ENCODE peak calls at places on chromosomes 12 and 14, in eight cellular contexts. P is spleen; Z is CD8-positive, alpha-beta memory T cell; S is effector memory CD4-positive, alpha-beta T cell; Q is mammary epithelial cell; A is uterus; L is psoas muscle; N is A549. W is an unnamed sample. For H3K4me1, the result is how much of the 10 kb centered on the place peaks cover.

GRCh38 chr12:85188609-85189008 is 91.4 kb upstream of the ALX1 start:
- DNase-seq in P (no peak), Z (no peak), S (no peak), Q (no peak), A (no peak), L (no peak), N (no peak), W (no peak)

GRCh38 chr12:110269622-110270124 is 11.4 kb upstream of the ATP2A2 start:
- DNase-seq in P (no peak), Z (no peak), S (no peak), Q (peak), A (peak), L (no peak), N (peak), W (peak)

GRCh38 chr12:62724947-62725447 is 210.0 kb downstream of the PPM1H start:
- DNase-seq in P (no peak), Z (no peak), S (no peak), Q (peak), A (peak), L (no peak), N (peak), W (peak)

GRCh38 chr12:90936230-90937005 is 18.6 kb downstream of the CCER1 start:
- DNase-seq in P (no peak), Z (no peak), S (no peak), Q (no peak), A (no peak), L (no peak), N (no peak), W (peak)

GRCh38 chr12:3123729-3124128 is 46.5 kb downstream of the TSPAN9 start:
- DNase-seq in P (no peak), Z (no peak), S (no peak), Q (peak), A (no peak), L (no peak), N (no peak), W (no peak)

GRCh38 chr14:79016828-79017505 is 846.8 kb downstream of the NRXN3 start:
- DNase-seq in P (no peak), Z (no peak), S (no peak), Q (peak), A (no peak), L (no peak), N (peak), W (no peak)

GRCh38 chr12:127810026-127810425 is 456.9 kb upstream of the TMEM132C start:
- DNase-seq in P (no peak), Z (no peak), S (no peak), Q (no peak), A (no peak), L (no peak), N (no peak), W (no peak)

GRCh38 chr12:14525964-14526363 is 41.7 kb downstream of the PLBD1 start:
- DNase-seq in P (no peak), Z (no peak), S (no peak), Q (no peak), A (no peak), L (no peak), N (no peak), W (no peak)

GRCh38 chr14:51873221-51873893 is 12.9 kb downstream of the GNG2 start:
- DNase-seq in P (no peak), Z (no peak), S (no peak), Q (peak), A (no peak), L (no peak), N (peak), W (no peak)

GRCh38 chr14:21069388-21070082 is 569 bp upstream of the ARHGEF40 start:
- DNase-seq in P (no peak), Z (no peak), S (no peak), Q (no peak), A (peak), L (peak), N (no peak), W (peak)

GRCh38 chr12:29991924-29992323 is 208.2 kb upstream of the TMTC1 start:
- DNase-seq in P (no peak), Z (no peak), S (no peak), Q (no peak), A (no peak), L (no peak), N (no peak), W (no peak)

GRCh38 chr14:103103461-103104388 is 9.2 kb downstream of the EXOC3L4 start:
- DNase-seq in P (no peak), Z (no peak), S (no peak), Q (peak), A (no peak), L (peak), N (peak), W (peak)

GRCh38 chr12:98863167-98863566 is 218.1 kb downstream of the APAF1 start:
- DNase-seq in P (no peak), Z (no peak), S (no peak), Q (no peak), A (no peak), L (no peak), N (no peak), W (peak)

GRCh38 chr14:63134801-63135200 is 69.4 kb upstream of the RHOJ start:
- DNase-seq in P (no peak), Z (no peak), S (no peak), Q (no peak), A (no peak), L (no peak), N (peak), W (no peak)

GRCh38 chr12:59972941-59973340 is 377.1 kb downstream of the SLC16A7 start:
- DNase-seq in P (no peak), Z (no peak), S (no peak), Q (peak), A (no peak), L (no peak), N (peak), W (no peak)

GRCh38 chr14:68317239-68317638 is 475.6 kb downstream of the ZFP36L1 start:
- DNase-seq in P (no peak), Z (no peak), S (no peak), Q (no peak), A (no peak), L (no peak), N (no peak), W (no peak)

GRCh38 chr14:100532916-100533630 is 54.1 kb downstream of the BEGAIN start:
- DNase-seq in P (peak), Z (no peak), S (no peak), Q (no peak), A (peak), L (peak), N (no peak), W (no peak)

GRCh38 chr12:59084758-59085383 is 164.6 kb upstream of the LRIG3 start:
- DNase-seq in P (no peak), Z (no peak), S (no peak), Q (no peak), A (peak), L (peak), N (no peak), W (peak)

GRCh38 chr12:52190860-52191729 is 719 bp downstream of the KRT80 start:
- DNase-seq in P (no peak), Z (no peak), S (no peak), Q (no peak), A (no peak), L (no peak), N (peak), W (no peak)
- H3K4me1 ChIP-seq in P (under half), Z (under half), S (under half), Q (half or more), A (under half), L (under half), N (half or more), W (under half)

DNA sequence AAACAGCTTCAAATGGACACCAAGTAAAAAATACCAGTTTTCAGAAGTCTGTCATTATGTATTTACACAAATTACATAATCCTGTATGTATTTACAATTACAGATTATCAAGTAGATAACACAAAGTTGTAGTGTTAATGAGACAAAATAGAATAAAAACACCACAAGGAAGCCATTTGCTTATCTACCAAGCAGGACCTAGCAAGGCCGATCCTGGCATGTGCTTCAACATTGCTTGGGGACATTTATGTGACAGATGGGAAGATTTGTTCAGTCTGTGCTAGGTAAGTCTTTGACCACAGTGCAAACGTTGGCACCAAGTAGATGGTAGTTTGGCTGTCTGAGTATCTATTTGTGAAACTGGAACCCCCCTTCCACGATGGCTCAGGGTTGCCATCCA is 35.8 kb downstream of the BCAT1 start:
- DNase-seq in P (no peak), Z (no peak), S (no peak), Q (no peak), A (no peak), L (no peak), N (no peak), W (no peak)
- H3K4me1 ChIP-seq in P (under half), Z (under half), S (under half), Q (under half), A (under half), L (under half), N (under half), W (under half)

GRCh38 chr14:50013198-50013918 is 103.0 kb downstream of the VCPKMT start:
- DNase-seq in P (no peak), Z (no peak), S (no peak), Q (peak), A (no peak), L (no peak), N (no peak), W (no peak)
- H3K4me1 ChIP-seq in P (under half), Z (under half), S (under half), Q (under half), A (under half), L (under half), N (under half), W (under half)

DNA sequence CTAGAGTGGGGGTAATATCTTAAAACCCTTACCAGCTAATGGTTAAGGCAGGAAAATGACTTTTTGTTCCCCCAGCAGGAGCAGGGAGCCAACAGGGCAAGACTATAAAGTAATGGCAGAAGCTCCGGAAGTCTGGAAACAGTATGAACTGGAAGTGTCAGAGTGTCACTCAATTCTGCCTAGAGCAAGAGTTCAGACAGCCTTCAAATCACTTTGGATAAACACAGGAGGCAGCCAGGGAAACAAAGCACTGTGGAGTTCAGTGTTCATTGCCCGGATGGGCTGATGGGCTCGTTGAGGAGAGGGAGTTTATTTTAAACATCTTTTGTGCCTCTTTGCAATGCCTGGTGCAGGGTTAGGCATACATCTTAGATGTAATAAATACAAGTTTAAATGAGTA is 16.5 kb upstream of the DYRK2 start:
- DNase-seq in P (no peak), Z (no peak), S (no peak), Q (no peak), A (no peak), L (no peak), N (no peak), W (no peak)
- H3K4me1 ChIP-seq in P (under half), Z (half or more), S (under half), Q (under half), A (under half), L (under half), N (under half), W (under half)

DNA sequence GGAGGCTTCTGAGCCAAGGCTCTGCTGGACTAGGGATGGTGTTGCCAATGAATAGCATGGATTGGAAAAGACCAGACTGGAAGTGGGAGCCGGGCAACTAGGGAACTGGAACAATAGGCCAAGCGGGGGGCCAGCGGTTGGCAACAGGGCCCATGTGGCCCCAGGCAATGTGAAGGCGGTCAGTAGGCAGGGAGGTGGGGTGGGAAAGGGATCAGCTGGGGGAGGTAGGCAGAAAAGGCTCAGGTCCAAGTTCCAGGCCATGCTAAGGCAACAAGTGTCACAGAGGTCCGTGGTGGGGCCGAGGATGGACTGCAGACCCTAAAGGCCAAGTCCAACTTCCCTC is 14.9 kb upstream of the MLXIP start:
- DNase-seq in P (no peak), Z (no peak), S (no peak), Q (no peak), A (peak), L (no peak), N (no peak), W (no peak)
- H3K4me1 ChIP-seq in P (under half), Z (under half), S (under half), Q (under half), A (under half), L (under half), N (under half), W (under half)